ENCODE peak calls at places on chromosomes 12 and 14, in eight cellular contexts. N is stomach, O is lower lobe of right lung, T is suprapubic skin, X is endodermal cell, P is aorta, E is mammary epithelial cell, L is tibial artery. R is an unnamed sample.

GRCh38 chr14:75022655-75023054 is 19.9 kb downstream of the EIF2B2 start:
- DNase-seq in N (no peak), L (no peak), P (no peak), E (no peak), O (no peak), X (peak; percentile 76), T (no peak), R (no peak)

GRCh38 chr12:24014853-24015590 is 65.6 kb upstream of the SOX5 start:
- DNase-seq in X (no peak), E (no peak), P (no peak), T (no peak), N (no peak), L (no peak), O (no peak), R (no peak)

GRCh38 chr14:94050231-94050880 is 24.2 kb downstream of the OTUB2 start:
- DNase-seq in X (no peak), L (no peak), O (peak; percentile 58), E (no peak), N (no peak), P (no peak), T (peak; percentile 45), R (no peak)

GRCh38 chr12:91662021-91662420 is 479.4 kb upstream of the DCN start:
- DNase-seq in N (no peak), E (no peak), T (no peak), P (no peak), O (no peak), L (no peak), X (no peak), R (peak; percentile 36)

GRCh38 chr12:70252832-70253231 is 9.6 kb downstream of the CNOT2 start:
- DNase-seq in N (no peak), L (no peak), T (no peak), O (no peak), E (no peak), P (no peak), X (no peak), R (no peak)

GRCh38 chr12:12511021-12511783 is 51.5 kb downstream of the DUSP16 start:
- DNase-seq in P (no peak), T (no peak), E (peak; percentile 90), L (no peak), N (no peak), X (no peak), O (no peak), R (peak; percentile 16)

GRCh38 chr14:79724934-79725717 is 486.2 kb downstream of the DIO2 start:
- DNase-seq in O (no peak), P (no peak), X (no peak), T (no peak), E (no peak), N (peak; percentile 26), L (no peak), R (no peak)

GRCh38 chr14:87000071-87000470 is 992.9 kb downstream of the GALC start:
- DNase-seq in P (no peak), X (no peak), L (no peak), T (no peak), N (no peak), O (no peak), E (no peak), R (no peak)

GRCh38 chr14:99755629-99756603 is 37.3 kb upstream of the EML1 start:
- DNase-seq in P (peak; percentile 95), T (no peak), X (no peak), N (peak; percentile 77), O (peak; percentile 66), L (peak; percentile 92), E (peak; percentile 56), R (peak; percentile 90)

GRCh38 chr14:58663494-58664111 is 25.8 kb downstream of the DACT1 start:
- DNase-seq in T (no peak), E (peak; percentile 61), O (no peak), N (no peak), P (no peak), X (peak; percentile 72), L (no peak), R (peak; percentile 96)

GRCh38 chr14:54471641-54472040 is 17.1 kb downstream of the GMFB start:
- DNase-seq in E (no peak), X (no peak), N (no peak), O (no peak), P (no peak), L (no peak), T (no peak), R (no peak)

GRCh38 chr12:106035421-106035820 is 103.3 kb downstream of the NUAK1 start:
- DNase-seq in O (no peak), L (no peak), E (no peak), X (no peak), P (no peak), N (no peak), T (no peak), R (no peak)

GRCh38 chr12:24668563-24668962 is 280.3 kb downstream of the BCAT1 start:
- DNase-seq in P (no peak), L (no peak), N (no peak), O (no peak), X (no peak), E (no peak), T (no peak), R (peak; percentile 24)

GRCh38 chr12:41108032-41108431 is 80.1 kb upstream of the PDZRN4 start:
- DNase-seq in N (no peak), L (peak; percentile 19), E (no peak), T (no peak), O (no peak), P (no peak), X (no peak), R (no peak)

GRCh38 chr12:6233121-6233971 is 33.1 kb downstream of the CD9 start:
- DNase-seq in O (no peak), N (no peak), P (no peak), T (no peak), L (no peak), E (no peak), X (no peak), R (no peak)

GRCh38 chr12:44389038-44389437 is 487.1 kb downstream of the NELL2 start:
- DNase-seq in O (no peak), T (no peak), P (no peak), N (no peak), E (no peak), X (no peak), L (no peak), R (no peak)

GRCh38 chr12:44381341-44381740 is 494.8 kb downstream of the NELL2 start:
- DNase-seq in X (no peak), O (no peak), E (no peak), L (no peak), P (no peak), N (no peak), T (no peak), R (no peak)

DNA sequence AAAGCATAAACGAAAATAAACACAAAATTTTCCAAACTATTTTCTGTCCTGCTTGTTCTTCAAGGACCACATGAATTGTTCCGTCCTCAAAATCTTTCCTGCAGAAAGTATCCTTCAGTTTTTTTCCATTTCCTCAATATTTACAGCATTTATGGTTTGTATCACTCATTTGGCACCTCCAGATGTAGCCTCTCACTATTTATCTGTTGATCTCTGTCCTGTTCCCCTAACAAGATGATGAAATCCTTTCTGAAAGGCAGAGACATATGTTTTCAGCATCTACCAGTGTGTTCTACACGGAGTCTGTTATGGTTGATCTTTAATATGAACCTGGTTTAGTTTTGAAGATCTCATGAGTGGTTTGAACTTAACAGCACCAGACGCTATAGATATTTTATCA is 490.2 kb downstream of the NELL2 start:
- DNase-seq in P (no peak), L (no peak), O (no peak), X (no peak), N (no peak), T (no peak), E (no peak), R (no peak)
- H3K9me3 ChIP-seq in P (no peaks in the 10 kb centered on the region), L (no peaks in the 10 kb centered on the region), O (no peaks in the 10 kb centered on the region), X (no peaks in the 10 kb centered on the region), N (no peaks in the 10 kb centered on the region), T (no peaks in the 10 kb centered on the region), E (no peaks in the 10 kb centered on the region), R (no peaks in the 10 kb centered on the region)

GRCh38 chr12:38159591-38160317 is 156.8 kb upstream of the ALG10B start:
- DNase-seq in N (no peak), O (no peak), T (no peak), L (no peak), E (no peak), X (no peak), P (no peak), R (no peak)
- H3K9me3 ChIP-seq in N (no peaks in the 10 kb centered on the region), O (no peaks in the 10 kb centered on the region), T (no peaks in the 10 kb centered on the region), L (no peaks in the 10 kb centered on the region), E (no peaks in the 10 kb centered on the region), X (peaks cover 21% of the 10 kb centered on the region), P (no peaks in the 10 kb centered on the region), R (peaks cover 5% of the 10 kb centered on the region)

GRCh38 chr12:47751561-47751960 is 7.1 kb downstream of the RAPGEF3 start:
- DNase-seq in O (no peak), P (no peak), X (no peak), T (no peak), L (no peak), E (no peak), N (no peak), R (no peak)
- H3K9me3 ChIP-seq in O (no peaks in the 10 kb centered on the region), P (no peaks in the 10 kb centered on the region), X (no peaks in the 10 kb centered on the region), T (no peaks in the 10 kb centered on the region), L (no peaks in the 10 kb centered on the region), E (no peaks in the 10 kb centered on the region), N (no peaks in the 10 kb centered on the region), R (no peaks in the 10 kb centered on the region)

GRCh38 chr14:105941226-105942166 is 415.1 kb downstream of the TMEM121 start:
- DNase-seq in X (no peak), N (no peak), L (no peak), P (no peak), T (peak; percentile 69), E (no peak), O (no peak), R (no peak)

GRCh38 chr14:105943973-105944602 is 417.7 kb downstream of the TMEM121 start:
- DNase-seq in L (no peak), T (no peak), N (no peak), X (no peak), O (no peak), P (no peak), E (no peak), R (no peak)

GRCh38 chr14:105947599-105947998 is 421.2 kb downstream of the TMEM121 start:
- DNase-seq in E (no peak), T (no peak), L (no peak), O (no peak), N (no peak), X (no peak), P (no peak), R (no peak)

GRCh38 chr14:105945891-105946290 is 419.5 kb downstream of the TMEM121 start:
- DNase-seq in L (no peak), N (no peak), P (no peak), E (no peak), X (no peak), O (no peak), T (no peak), R (no peak)

DNA sequence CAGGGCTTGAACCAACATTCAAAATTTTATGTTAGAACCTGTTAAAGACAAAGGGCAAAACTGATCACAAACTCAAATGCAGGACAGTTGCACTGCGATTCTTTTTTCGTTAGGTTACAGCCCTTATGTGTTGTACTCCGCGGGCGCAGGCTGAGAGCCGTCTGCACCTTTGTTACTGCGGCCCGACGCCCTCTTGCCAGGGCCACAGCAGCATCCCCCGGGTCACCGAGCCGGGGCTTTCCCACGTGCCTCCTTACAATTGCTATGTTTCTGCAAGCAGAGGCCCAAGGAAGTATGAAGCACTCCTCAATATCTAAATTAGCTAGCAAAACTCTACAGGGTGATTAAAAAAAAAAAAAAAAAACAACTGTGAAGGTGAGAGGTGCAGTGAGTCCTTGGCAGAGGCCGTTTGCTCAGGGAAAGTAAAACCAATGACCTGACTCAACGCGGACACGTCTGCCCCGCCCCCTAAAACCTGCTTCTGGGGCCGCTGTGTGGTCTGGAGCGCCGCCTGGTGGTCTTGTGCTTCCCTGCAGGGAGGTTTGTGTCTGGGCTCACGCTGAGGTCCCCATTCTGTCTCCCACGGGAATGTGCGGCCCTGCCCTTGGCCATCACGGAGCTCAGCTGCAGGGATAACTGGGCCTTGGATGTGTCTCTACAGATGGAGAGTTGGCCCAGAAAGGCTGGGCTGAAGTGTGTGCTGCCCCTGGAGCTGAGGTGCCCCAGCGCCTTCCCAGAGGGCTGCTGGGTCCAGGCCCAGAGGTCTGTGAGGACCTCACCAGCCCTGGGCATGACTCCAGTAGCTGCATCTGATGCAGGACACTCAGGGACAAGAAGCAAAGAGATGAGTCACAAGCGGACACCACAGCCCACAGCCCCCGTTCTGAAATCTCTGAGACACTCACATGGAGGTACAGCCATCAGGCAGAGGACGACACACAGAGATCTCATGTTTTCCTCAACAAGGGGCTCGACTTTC is 418.5 kb downstream of the TMEM121 start:
- DNase-seq in O (peak; percentile 80), N (peak; percentile 85), X (peak; percentile 58), T (no peak), P (no peak), L (no peak), E (no peak), R (no peak)
- H3K9me3 ChIP-seq in O (peaks cover under 1% of the 10 kb centered on the region), N (peaks cover 4% of the 10 kb centered on the region), X (peaks cover 30% of the 10 kb centered on the region), T (no peaks in the 10 kb centered on the region), P (no peaks in the 10 kb centered on the region), L (no peaks in the 10 kb centered on the region), E (peaks cover 8% of the 10 kb centered on the region), R (peaks cover 16% of the 10 kb centered on the region)